ENCODE peak calls at places on chromosomes 1 and 21, in four cellular contexts. O is NT2/D1, L is activated gamma-delta T cell, R is T1000. K is an unnamed sample.

GRCh38 chr1:91791691-91792392 is 94.1 kb downstream of the TGFBR3 start:
- DNase-seq in O (no peak), L (no peak), R (no peak), K (no peak)

GRCh38 chr1:183967914-183968313 is 69.6 kb downstream of the COLGALT2 start:
- DNase-seq in O (no peak), L (no peak), R (no peak), K (no peak)

GRCh38 chr1:90335566-90335965 is 340.7 kb downstream of the ZNF326 start:
- DNase-seq in O (no peak), L (no peak), R (no peak), K (no peak)

GRCh38 chr1:79899914-79900313 is 893.4 kb upstream of the ADGRL4 start:
- DNase-seq in O (no peak), L (no peak), R (peak), K (no peak)

GRCh38 chr1:204266504-204267034 is 52.8 kb upstream of the GOLT1A start:
- DNase-seq in O (no peak), L (no peak), R (no peak), K (no peak)

GRCh38 chr1:42957229-42957879 is 1.3 kb downstream of the SLC2A1 start:
- DNase-seq in O (no peak), L (no peak), R (no peak), K (no peak)

GRCh38 chr1:82991569-82991968 is 1007.4 kb downstream of the TTLL7 start:
- DNase-seq in O (no peak), L (no peak), R (no peak), K (no peak)

GRCh38 chr1:26597629-26598039 is 68.1 kb downstream of the RPS6KA1 start:
- DNase-seq in O (no peak), L (no peak), R (no peak), K (no peak)

GRCh38 chr1:41097105-41097504 is 75.6 kb upstream of the SLFNL1 start:
- DNase-seq in O (no peak), L (no peak), R (no peak), K (no peak)

GRCh38 chr1:115706774-115707425 is 61.6 kb downstream of the CASQ2 start:
- DNase-seq in O (peak), L (no peak), R (no peak), K (peak)

GRCh38 chr21:28069446-28069845 is 923.2 kb downstream of the LTN1 start:
- DNase-seq in O (peak), L (no peak), R (no peak), K (no peak)

GRCh38 chr1:57835620-57836019 is 411.8 kb upstream of the DAB1 start:
- DNase-seq in O (no peak), L (no peak), R (no peak), K (no peak)

GRCh38 chr1:8154621-8155052 is 128.5 kb upstream of the ERRFI1 start:
- DNase-seq in O (no peak), L (no peak), R (no peak), K (no peak)

GRCh38 chr21:43290529-43291346 is 121.9 kb downstream of the CRYAA start:
- DNase-seq in O (no peak), L (no peak), R (no peak), K (no peak)

GRCh38 chr21:38319781-38320180 is 63.0 kb downstream of the KCNJ15 start:
- DNase-seq in O (no peak), L (no peak), R (no peak), K (no peak)

GRCh38 chr21:42595281-42596187 is 57.9 kb upstream of the PDE9A start:
- DNase-seq in O (no peak), L (no peak), R (no peak), K (no peak)